ENCODE peak calls at places on chromosomes 5 and 9, in ten cellular contexts. F is fibroblast of lung, L is LNCaP clone FGC, C is AG09309, B is epithelial cell of esophagus, T is choroid plexus epithelial cell, Z is PC-3, R is tibial nerve, G is dorsolateral prefrontal cortex, V is MM.1S. O is an unnamed sample.

GRCh38 chr9:132769895-132770774 is 99.9 kb downstream of the GTF3C4 start:
- DNase-seq in F (peak; percentile 69), L (no peak), C (no peak), B (peak; percentile 28), T (peak; percentile 72), Z (peak; percentile 18), R (peak; percentile 52), G (no peak), V (peak; percentile 53), O (peak; percentile 80)

GRCh38 chr5:155953335-155953734 is 373.6 kb upstream of the SGCD start:
- DNase-seq in F (no peak), L (no peak), C (no peak), B (no peak), T (no peak), Z (no peak), R (no peak), G (no peak), V (no peak), O (no peak)

GRCh38 chr5:35101016-35101415 is 53.3 kb upstream of the AGXT2 start:
- DNase-seq in F (no peak), L (no peak), C (no peak), B (no peak), T (no peak), Z (no peak), R (no peak), G (no peak), V (no peak), O (no peak)

GRCh38 chr5:53902524-53902923 is 342.1 kb downstream of the NDUFS4 start:
- DNase-seq in F (no peak), L (no peak), C (no peak), B (no peak), T (no peak), Z (no peak), R (no peak), G (no peak), V (no peak), O (no peak)

GRCh38 chr5:91168859-91169258 is 214.3 kb downstream of the ARRDC3 start:
- DNase-seq in F (no peak), L (no peak), C (no peak), B (no peak), T (no peak), Z (no peak), R (no peak), G (no peak), V (peak; percentile 29), O (no peak)

GRCh38 chr5:2499917-2500316 is 251.6 kb downstream of the IRX2 start:
- DNase-seq in F (no peak), L (no peak), C (no peak), B (no peak), T (no peak), Z (no peak), R (no peak), G (no peak), V (no peak), O (no peak)

GRCh38 chr5:151284392-151284967 is 19.1 kb downstream of the SLC36A3 start:
- DNase-seq in F (no peak), L (no peak), C (no peak), B (no peak), T (no peak), Z (no peak), R (no peak), G (no peak), V (no peak), O (peak; percentile 27)

GRCh38 chr9:124280176-124280691 is 22.5 kb downstream of the NEK6 start:
- DNase-seq in F (peak; percentile 93), L (no peak), C (no peak), B (peak; percentile 57), T (peak; percentile 95), Z (peak; percentile 25), R (peak; percentile 65), G (no peak), V (no peak), O (no peak)

GRCh38 chr5:172389578-172390112 is 64.7 kb downstream of the SH3PXD2B start:
- DNase-seq in F (no peak), L (no peak), C (no peak), B (no peak), T (no peak), Z (no peak), R (no peak), G (no peak), V (no peak), O (no peak)

GRCh38 chr5:169861934-169862333 is 118.4 kb downstream of the INSYN2B start:
- DNase-seq in F (peak; percentile 91), L (no peak), C (peak; percentile 84), B (peak; percentile 13), T (peak; percentile 82), Z (peak; percentile 79), R (no peak), G (no peak), V (no peak), O (no peak)

GRCh38 chr9:134463293-134463692 is 137.0 kb downstream of the RXRA start:
- DNase-seq in F (no peak), L (no peak), C (no peak), B (no peak), T (no peak), Z (no peak), R (no peak), G (no peak), V (no peak), O (no peak)

GRCh38 chr9:125272697-125273096 is 11.1 kb downstream of the GAPVD1 start:
- DNase-seq in F (peak; percentile 84), L (peak; percentile 78), C (no peak), B (peak; percentile 78), T (peak; percentile 48), Z (peak; percentile 68), R (no peak), G (no peak), V (no peak), O (no peak)

GRCh38 chr9:3508531-3509374 is 17.0 kb downstream of the RFX3 start:
- DNase-seq in F (peak; percentile 55), L (no peak), C (no peak), B (peak; percentile 87), T (no peak), Z (no peak), R (no peak), G (no peak), V (no peak), O (no peak)

GRCh38 chr5:123089572-123089970 is 530 bp downstream of the PRDM6 start:
- DNase-seq in F (peak; percentile 53), L (no peak), C (no peak), B (peak; percentile 35), T (peak; percentile 55), Z (no peak), R (no peak), G (no peak), V (no peak), O (no peak)
- TF ChIP-seq CTCF in F (no peak), L (peak; percentile 50), C (peak; percentile 6), B (no peak), T (no peak), Z (no peak), R (no peak), G (no peak), V (no peak), O (no peak)

GRCh38 chr9:35277649-35278359 is 116.0 kb downstream of the UNC13B start:
- DNase-seq in F (peak; percentile 91), L (no peak), C (peak; percentile 45), B (peak; percentile 42), T (peak; percentile 86), Z (no peak), R (peak; percentile 33), G (no peak), V (no peak), O (no peak)

GRCh38 chr9:35274988-35275387 is 113.2 kb downstream of the UNC13B start:
- DNase-seq in F (no peak), L (no peak), C (no peak), B (no peak), T (peak; percentile 47), Z (no peak), R (no peak), G (no peak), V (no peak), O (no peak)

GRCh38 chr9:35280394-35280793 is 118.6 kb downstream of the UNC13B start:
- DNase-seq in F (no peak), L (no peak), C (no peak), B (no peak), T (no peak), Z (no peak), R (no peak), G (no peak), V (no peak), O (no peak)

GRCh38 chr9:35279946-35280345 is 118.1 kb downstream of the UNC13B start:
- DNase-seq in F (no peak), L (no peak), C (no peak), B (no peak), T (no peak), Z (no peak), R (no peak), G (no peak), V (no peak), O (no peak)

DNA sequence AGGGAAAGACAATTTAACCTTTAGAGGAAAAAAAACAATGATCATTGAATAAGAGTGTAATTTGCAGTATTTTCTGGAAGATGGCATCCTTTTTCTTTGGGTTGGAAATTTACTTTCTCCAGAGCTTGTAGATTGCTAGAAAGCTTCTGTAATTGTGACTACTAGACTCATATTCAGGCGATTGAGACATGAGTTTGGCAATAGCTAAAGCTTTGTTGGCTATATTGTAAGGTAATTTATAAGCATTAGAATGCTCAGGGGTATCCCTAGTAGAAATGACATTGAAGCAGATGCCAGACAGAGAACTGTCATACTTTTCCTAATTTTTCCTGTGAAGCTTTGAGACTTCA is 115.3 kb downstream of the UNC13B start:
- DNase-seq in F (peak; percentile 46), L (no peak), C (no peak), B (no peak), T (peak; percentile 39), Z (no peak), R (no peak), G (no peak), V (no peak), O (no peak)
- TF ChIP-seq CTCF in F (no peak), L (no peak), C (no peak), B (no peak), T (no peak), Z (no peak), R (no peak), G (no peak), V (no peak), O (no peak)

DNA sequence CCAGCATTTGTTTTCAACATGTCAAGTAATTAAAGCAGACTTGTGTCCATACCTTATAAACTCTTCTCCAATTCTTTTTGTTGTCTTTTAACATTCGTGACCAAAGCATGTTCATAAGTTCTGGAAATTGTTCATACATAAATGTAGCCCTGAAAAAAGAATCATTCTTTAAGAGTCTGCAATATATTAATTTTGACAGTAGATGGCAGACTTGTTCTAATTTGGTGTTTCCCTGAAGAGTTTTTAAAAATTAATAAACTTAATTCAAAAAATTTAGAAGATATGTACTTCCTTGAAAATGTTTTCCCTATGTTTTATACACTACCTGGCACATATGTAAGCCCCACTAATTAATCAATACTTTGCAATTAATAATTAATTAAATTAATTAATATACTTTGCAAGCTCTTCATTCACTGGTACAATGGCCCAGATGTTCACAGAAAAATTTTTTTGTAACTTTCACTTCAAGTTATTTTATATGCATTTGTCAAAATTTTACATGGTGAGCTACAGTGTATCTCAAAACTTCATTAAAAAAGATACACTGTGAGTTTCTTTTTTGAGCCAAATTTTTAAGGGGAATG is 42.2 kb downstream of the CLINT1 start:
- DNase-seq in F (peak; percentile 45), L (no peak), C (no peak), B (peak; percentile 14), T (peak; percentile 44), Z (peak; percentile 65), R (no peak), G (no peak), V (peak; percentile 26), O (no peak)
- TF ChIP-seq CTCF in F (peak; percentile 26), L (peak; percentile 31), C (peak; percentile 26), B (peak; percentile 25), T (peak; percentile 46), Z (peak; percentile 84), R (peak; percentile 50), G (peak; percentile 64), V (peak; percentile 53), O (peak; percentile 84)

GRCh38 chr9:33942471-33943083 is 106.1 kb downstream of the UBAP2 start:
- DNase-seq in F (peak; percentile 89), L (no peak), C (peak; percentile 14), B (peak; percentile 69), T (peak; percentile 89), Z (peak; percentile 71), R (no peak), G (no peak), V (no peak), O (no peak)
- TF ChIP-seq CTCF in F (peak; percentile 68), L (no peak), C (peak; percentile 52), B (peak; percentile 39), T (peak; percentile 59), Z (peak; percentile 35), R (no peak), G (no peak), V (no peak), O (no peak)